ENCODE peak calls at places on chromosomes 16 and 17, in five cellular contexts. N is PC-3, S is IMR-90, G is fibroblast of lung, P is mammary epithelial cell. F is an unnamed sample.

GRCh38 chr16:11404608-11405007 is 59.3 kb downstream of the RMI2 start:
- DNase-seq in P (no peak), G (no peak), S (no peak), N (no peak), F (no peak)

GRCh38 chr17:1315891-1316403 is 36.5 kb downstream of the TRARG1 start:
- DNase-seq in G (no peak), N (no peak), P (no peak), S (no peak), F (peak)

GRCh38 chr16:23362460-23363317 is 60.6 kb downstream of the SCNN1B start:
- DNase-seq in G (no peak), P (peak), N (peak), S (no peak), F (no peak)

GRCh38 chr17:37124825-37125181 is 176.0 kb downstream of the AATF start:
- DNase-seq in S (no peak), P (no peak), G (no peak), N (no peak), F (no peak)

GRCh38 chr16:53881371-53881770 is 177.4 kb downstream of the FTO start:
- DNase-seq in G (peak), P (peak), S (peak), N (peak), F (peak)

GRCh38 chr16:74738134-74738541 is 36.5 kb downstream of the FA2H start:
- DNase-seq in P (no peak), S (peak), N (peak), G (no peak), F (peak)

GRCh38 chr17:74749262-74750038 is 1.0 kb downstream of the NHERF1 start:
- DNase-seq in S (no peak), P (no peak), N (peak), G (no peak), F (peak)

GRCh38 chr17:41737680-41738023 is 3.2 kb upstream of the HAP1 start:
- DNase-seq in P (no peak), S (no peak), N (no peak), G (no peak), F (no peak)

GRCh38 chr16:10787304-10787703 is 31.3 kb downstream of the TVP23A start:
- DNase-seq in S (no peak), P (no peak), G (no peak), N (no peak), F (no peak)

GRCh38 chr17:68198931-68199836 is 48.7 kb upstream of the AMZ2 start:
- DNase-seq in P (peak), G (peak), S (no peak), N (peak), F (peak)

GRCh38 chr17:67246648-67247415 is 1.8 kb upstream of the HELZ start:
- DNase-seq in S (peak), G (no peak), P (peak), N (peak), F (no peak)

GRCh38 chr16:89917773-89918452 is 749 bp upstream of the MC1R start:
- DNase-seq in P (peak), S (peak), N (peak), G (peak), F (peak)

GRCh38 chr16:89920723-89921122 is 2.1 kb downstream of the MC1R start:
- DNase-seq in G (no peak), S (peak), N (no peak), P (no peak), F (peak)

GRCh38 chr16:89919535-89920406 is 1.1 kb downstream of the MC1R start:
- DNase-seq in G (no peak), N (no peak), S (no peak), P (no peak), F (peak)

GRCh38 chr16:89921131-89921698 is 1.9 kb upstream of the TUBB3 start:
- DNase-seq in G (no peak), N (no peak), P (no peak), S (no peak), F (peak)

GRCh38 chr16:89918453-89919347 is at the start of gene MC1R:
- DNase-seq in P (no peak), G (peak), S (peak), N (no peak), F (peak)
- TF ChIP-seq CTCF in P (peak), G (peak), S (peak), N (peak), F (peak)

GRCh38 chr16:3971261-3971660 is 90.7 kb upstream of the CREBBP start:
- DNase-seq in G (peak), P (no peak), S (peak), N (peak), F (peak)

GRCh38 chr16:3974751-3975150 is 94.2 kb upstream of the CREBBP start:
- DNase-seq in G (no peak), N (no peak), P (no peak), S (no peak), F (no peak)

GRCh38 chr16:3968556-3968955 is 88.0 kb upstream of the CREBBP start:
- DNase-seq in S (no peak), P (no peak), G (no peak), N (no peak), F (no peak)

GRCh38 chr16:3966681-3967080 is 86.2 kb upstream of the CREBBP start:
- DNase-seq in S (no peak), G (no peak), N (no peak), P (no peak), F (peak)

DNA sequence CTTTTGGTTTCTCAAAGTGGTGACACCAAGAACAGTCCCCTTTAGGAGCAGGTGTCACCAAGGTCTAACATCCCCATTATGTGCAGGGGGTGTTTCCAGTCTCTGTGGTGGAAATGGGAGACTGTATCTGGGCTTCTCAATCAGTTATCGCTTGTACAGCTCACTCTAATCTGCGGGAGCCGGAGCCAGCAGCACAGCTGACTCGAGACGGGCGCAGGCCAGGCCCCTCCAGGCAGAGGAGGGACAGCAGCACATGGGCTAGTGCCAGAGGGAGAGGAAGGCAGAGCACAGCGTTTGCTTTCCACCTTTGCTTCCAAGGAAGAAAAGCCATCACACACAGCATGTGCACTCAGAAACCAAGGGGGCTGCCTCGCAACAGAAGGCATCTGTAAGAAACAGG is 91.2 kb upstream of the CREBBP start:
- DNase-seq in N (no peak), G (no peak), P (no peak), S (peak), F (no peak)
- H2AFZ ChIP-seq in N (peak), G (no peak), P (no peak), S (peak), F (no peak)

GRCh38 chr16:57279780-57280638 is 4.5 kb downstream of the PLLP start:
- DNase-seq in G (no peak), P (no peak), N (peak), S (no peak), F (peak)
- TF ChIP-seq CTCF in G (no peak), P (no peak), N (no peak), S (no peak), F (no peak)

DNA sequence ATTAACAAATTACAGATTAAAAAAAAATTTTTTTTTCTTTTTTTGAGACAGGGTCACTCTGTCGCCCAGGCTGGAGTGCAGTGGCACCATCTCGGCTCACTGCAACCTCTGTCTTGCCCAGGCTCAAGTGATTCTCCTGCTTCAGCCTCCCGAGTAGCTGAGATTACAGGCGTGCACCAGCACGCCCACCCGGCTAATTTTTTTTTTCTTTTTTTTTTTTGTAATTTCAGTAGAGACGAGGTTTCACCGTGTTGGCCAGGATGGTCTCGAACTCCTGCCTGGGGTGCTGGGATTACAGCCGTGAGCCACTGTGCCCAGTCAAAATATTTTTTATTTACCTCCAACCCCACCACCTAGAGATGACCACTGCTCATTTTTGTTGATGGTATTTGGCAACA is 25.5 kb downstream of the ACTG1 start:
- DNase-seq in P (no peak), S (no peak), G (no peak), N (no peak), F (no peak)
- H2AFZ ChIP-seq in P (peak), S (peak), G (no peak), N (peak), F (peak)

DNA sequence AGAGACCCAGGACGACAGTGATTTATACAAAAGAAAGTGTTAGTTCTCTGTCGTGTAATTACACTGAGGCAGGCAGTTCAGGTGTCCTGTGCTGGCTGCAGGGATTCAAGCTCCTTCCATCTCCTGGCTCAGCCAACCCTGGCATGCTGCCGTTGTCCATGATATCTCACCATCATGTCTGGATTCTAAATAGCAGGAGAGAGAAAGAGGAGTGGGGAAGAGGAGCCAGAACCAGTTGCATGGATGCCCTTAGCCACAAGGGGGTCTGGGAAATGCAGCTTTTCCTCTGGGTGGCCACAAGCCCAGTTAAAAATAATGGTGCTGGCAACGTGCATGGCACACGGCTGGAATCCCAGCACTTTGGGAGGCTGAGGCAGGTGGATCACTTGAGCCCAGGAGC is 9.7 kb downstream of the C16orf54 start:
- DNase-seq in N (no peak), P (no peak), S (no peak), G (no peak), F (no peak)
- TF ChIP-seq CTCF in N (no peak), P (no peak), S (peak), G (no peak), F (no peak)

DNA sequence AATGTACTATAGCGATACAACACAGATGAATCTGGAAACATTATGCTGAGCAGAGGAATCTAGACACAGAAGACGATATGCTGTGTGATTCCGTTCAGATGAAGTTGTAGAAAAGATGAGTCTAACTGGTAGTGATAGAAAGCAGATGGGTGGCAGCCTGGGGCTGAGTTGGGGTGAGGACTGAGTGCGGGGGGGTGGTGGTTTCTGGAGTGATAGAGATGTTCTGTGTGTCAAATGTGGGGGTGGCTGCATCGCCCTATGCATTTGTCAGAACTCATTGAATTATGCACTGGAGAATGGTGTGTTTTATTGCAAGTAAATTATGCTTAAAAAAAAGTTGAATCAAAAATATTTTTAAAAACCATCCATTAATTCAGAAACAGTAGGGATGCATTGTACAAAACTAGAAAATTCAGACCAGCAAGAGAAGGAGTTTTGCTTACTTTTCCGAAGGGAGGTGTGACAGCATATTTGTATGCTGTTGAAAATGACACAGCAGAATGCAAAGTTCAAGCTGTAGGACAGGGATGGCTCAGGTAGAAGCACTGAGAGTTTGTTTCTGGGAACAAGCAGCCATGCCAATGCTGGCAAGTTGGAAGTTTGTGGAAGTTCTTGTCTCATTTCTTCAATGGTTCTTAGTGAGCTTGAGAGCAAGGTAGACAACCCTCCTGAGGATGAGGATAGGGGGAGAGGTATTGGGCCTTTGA is 13.0 kb upstream of the DRG2 start:
- DNase-seq in N (no peak), P (no peak), S (no peak), G (no peak), F (no peak)
- H2AFZ ChIP-seq in N (no peak), P (no peak), S (no peak), G (no peak), F (no peak)

GRCh38 chr17:2980904-2981246 is 82.5 kb downstream of the OR1D5 start:
- DNase-seq in N (no peak), P (no peak), S (no peak), G (no peak), F (no peak)

GRCh38 chr17:2980211-2980903 is 83.0 kb downstream of the OR1D5 start:
- DNase-seq in S (no peak), N (no peak), G (no peak), P (no peak), F (no peak)

GRCh38 chr17:2981325-2981724 is 82.1 kb downstream of the OR1D5 start:
- DNase-seq in S (no peak), P (no peak), N (no peak), G (no peak), F (no peak)

GRCh38 chr17:2986925-2987324 is 76.5 kb downstream of the OR1D5 start:
- DNase-seq in P (no peak), G (no peak), N (no peak), S (no peak), F (no peak)

DNA sequence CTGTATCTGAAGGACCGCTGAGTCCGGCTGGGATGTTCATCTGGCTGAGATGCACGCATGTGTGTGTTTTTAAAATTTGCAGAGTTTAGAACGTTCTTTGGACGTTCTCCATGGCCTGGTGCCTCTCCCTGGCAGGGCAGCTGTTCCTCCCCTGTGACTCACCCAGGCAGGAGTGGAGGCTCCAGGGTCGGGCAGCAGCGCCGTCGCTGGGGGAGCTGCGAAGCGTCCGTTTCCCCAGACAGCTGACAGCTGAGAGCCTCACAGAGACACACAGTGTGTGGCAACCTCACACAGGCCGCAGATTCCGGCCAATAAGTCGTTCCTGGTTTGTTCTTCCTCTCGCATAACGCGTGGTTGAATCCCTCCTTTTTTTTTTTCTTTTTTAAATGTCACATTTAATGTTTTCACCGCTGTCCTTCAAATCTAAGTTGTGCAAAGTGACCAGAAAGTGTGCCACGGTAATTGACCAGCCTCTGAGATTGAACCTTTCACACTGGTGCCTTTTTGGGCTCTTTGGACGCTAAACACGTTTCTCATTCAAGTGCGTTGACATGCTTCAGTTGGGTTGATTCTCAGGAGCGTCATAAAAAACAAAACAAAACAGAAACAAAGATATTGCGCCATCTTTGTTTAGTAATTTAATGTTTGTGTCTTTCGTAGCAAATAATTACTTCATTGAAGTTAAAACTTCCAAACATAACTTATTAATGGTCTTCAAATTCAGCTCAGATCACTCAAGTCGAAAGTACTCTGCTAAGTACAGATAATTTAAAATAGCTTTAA is 80.4 kb downstream of the OR1D5 start:
- DNase-seq in P (no peak), N (no peak), G (peak), S (peak), F (peak)
- TF ChIP-seq CTCF in P (no peak), N (no peak), G (peak), S (peak), F (peak)

DNA sequence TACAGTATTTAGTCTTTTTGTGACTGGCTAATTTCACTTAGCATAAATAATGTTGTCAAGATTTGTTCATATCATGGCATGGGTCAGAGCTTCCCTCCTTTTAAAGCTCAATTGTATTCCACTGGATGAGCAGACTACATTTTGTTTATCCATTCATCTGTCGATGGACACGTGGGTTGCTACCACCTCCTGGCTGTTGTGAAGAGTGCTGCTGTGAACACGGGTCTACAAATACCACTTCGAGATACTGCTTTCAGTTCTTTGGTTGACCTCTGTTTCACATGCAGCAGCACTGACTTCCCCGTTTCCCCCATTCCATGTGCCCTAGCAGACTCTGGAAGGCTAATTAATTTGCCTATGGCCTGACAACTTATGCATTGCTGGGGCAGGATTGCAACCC is 285.4 kb downstream of the SHISA9 start:
- DNase-seq in S (no peak), N (no peak), G (no peak), P (peak), F (no peak)
- H2AFZ ChIP-seq in S (no peak), N (no peak), G (no peak), P (no peak), F (no peak)

GRCh38 chr17:75876938-75877751 is 1.2 kb downstream of the TRIM47 start:
- DNase-seq in P (peak), G (peak), S (peak), N (peak), F (peak)
- TF ChIP-seq CTCF in P (no peak), G (no peak), S (peak), N (no peak), F (peak)

GRCh38 chr16:57507414-57508083 is 21.3 kb upstream of the DOK4 start:
- DNase-seq in P (no peak), S (no peak), G (no peak), N (no peak), F (peak)
- H2AFZ ChIP-seq in P (no peak), S (no peak), G (no peak), N (no peak), F (no peak)

F was measured in osteoblast.